ENCODE peak calls at places on chromosomes 13 and 19, in four cellular contexts. O, H, T and A are unnamed samples.

GRCh38 chr13:99041788-99042187 is 63.9 kb upstream of the DOCK9 start:
- DNase-seq in O (no peak), H (no peak), T (peak; percentile 76), A (no peak)

GRCh38 chr13:102729560-102730275 is 34.9 kb upstream of the METTL21C start:
- DNase-seq in O (peak; percentile 78), H (no peak), T (no peak), A (peak; percentile 94)

GRCh38 chr13:69947577-69947976 is 160.0 kb upstream of the ATXN8OS start:
- DNase-seq in O (no peak), H (no peak), T (no peak), A (no peak)

GRCh38 chr13:37942929-37943328 is 73.4 kb upstream of the TRPC4 start:
- DNase-seq in T (no peak), H (no peak), O (no peak), A (no peak)

GRCh38 chr19:12527034-12527836 is 24.0 kb downstream of the ZNF564 start:
- DNase-seq in O (peak; percentile 41), H (no peak), T (no peak), A (peak; percentile 26)

GRCh38 chr19:54154603-54155345 is 4.7 kb downstream of the LENG1 start:
- DNase-seq in T (no peak), H (no peak), O (no peak), A (no peak)

GRCh38 chr13:97246596-97246995 is 24.5 kb downstream of the MBNL2 start:
- DNase-seq in T (no peak), O (no peak), H (no peak), A (peak; percentile 67)

GRCh38 chr13:50387124-50387581 is 371.9 kb downstream of the KCNRG start:
- DNase-seq in O (peak; percentile 42), H (peak; percentile 23), T (no peak), A (no peak)

GRCh38 chr19:10543059-10543419 is 665 bp upstream of the ATG4D start:
- DNase-seq in H (no peak), T (no peak), O (no peak), A (no peak)

GRCh38 chr19:4597975-4598671 is 38.6 kb upstream of the SEMA6B start:
- DNase-seq in H (peak; percentile 97), O (no peak), T (no peak), A (no peak)

GRCh38 chr19:48393559-48394330 is at the start of gene GRIN2D:
- DNase-seq in H (peak; percentile 47), O (peak; percentile 33), T (no peak), A (peak; percentile 26)

GRCh38 chr19:49497047-49497789 is 984 bp downstream of the RPS11 start:
- DNase-seq in H (peak; percentile 56), O (peak; percentile 47), T (no peak), A (peak; percentile 49)

GRCh38 chr19:17026041-17026658 is 460 bp downstream of the CPAMD8 start:
- DNase-seq in O (no peak), H (no peak), T (no peak), A (no peak)
- TF ChIP-seq FOS in O (no peak), H (no peak), T (no peak), A (no peak)

GRCh38 chr19:5787554-5788182 is 3.1 kb upstream of the PRR22 start:
- DNase-seq in O (no peak), H (no peak), T (no peak), A (no peak)
- TF ChIP-seq FOS in O (no peak), H (no peak), T (no peak), A (no peak)

GRCh38 chr19:39430675-39431593 is 4.8 kb downstream of the RPS16 start:
- DNase-seq in H (peak; percentile 48), O (peak; percentile 100), T (no peak), A (peak; percentile 99)
- TF ChIP-seq FOS in H (peak; percentile 3), O (peak; percentile 88), T (no peak), A (peak; percentile 94)

GRCh38 chr13:20424559-20424852 is 101.2 kb downstream of the CRYL1 start:
- DNase-seq in T (no peak), H (no peak), O (no peak), A (no peak)

GRCh38 chr13:20422362-20422761 is 103.3 kb downstream of the CRYL1 start:
- DNase-seq in O (no peak), T (no peak), H (no peak), A (no peak)

GRCh38 chr13:20426766-20427448 is 98.8 kb downstream of the CRYL1 start:
- DNase-seq in T (no peak), O (peak; percentile 32), H (no peak), A (no peak)

GRCh38 chr13:20425819-20426219 is 99.8 kb downstream of the CRYL1 start:
- DNase-seq in O (no peak), T (no peak), H (no peak), A (no peak)

DNA sequence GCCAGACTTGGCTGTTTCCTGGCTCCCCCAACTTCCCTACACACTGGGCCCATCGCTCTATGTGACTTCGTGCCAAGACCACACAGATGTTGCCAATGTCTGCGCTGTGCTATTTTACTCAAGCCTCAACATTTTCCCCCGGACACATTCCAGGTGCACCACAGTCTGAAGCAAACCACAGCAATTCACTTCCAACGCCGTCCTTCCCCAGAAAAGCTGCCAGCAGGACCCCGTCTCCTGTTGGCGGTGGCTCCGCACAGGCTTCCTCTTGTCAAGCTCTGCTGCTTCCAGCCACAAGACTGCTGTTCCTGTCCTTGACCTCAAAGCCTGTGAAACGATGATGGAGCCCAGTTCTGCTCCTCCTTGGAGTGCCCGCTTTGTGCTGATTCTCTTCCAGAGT is 100.7 kb downstream of the CRYL1 start:
- DNase-seq in T (no peak), H (no peak), O (no peak), A (no peak)
- TF ChIP-seq FOS in T (no peak), H (no peak), O (no peak), A (no peak)

GRCh38 chr19:3336351-3336679 is 30.1 kb upstream of the NFIC start:
- DNase-seq in O (no peak), T (no peak), H (no peak), A (no peak)

GRCh38 chr19:3335431-3336350 is 30.7 kb upstream of the NFIC start:
- DNase-seq in H (no peak), T (no peak), O (peak; percentile 57), A (no peak)

GRCh38 chr19:3340340-3340739 is 26.0 kb upstream of the NFIC start:
- DNase-seq in O (no peak), H (no peak), T (no peak), A (no peak)

GRCh38 chr19:3336680-3337523 is 29.5 kb upstream of the NFIC start:
- DNase-seq in T (no peak), H (no peak), O (peak; percentile 48), A (peak; percentile 33)

DNA sequence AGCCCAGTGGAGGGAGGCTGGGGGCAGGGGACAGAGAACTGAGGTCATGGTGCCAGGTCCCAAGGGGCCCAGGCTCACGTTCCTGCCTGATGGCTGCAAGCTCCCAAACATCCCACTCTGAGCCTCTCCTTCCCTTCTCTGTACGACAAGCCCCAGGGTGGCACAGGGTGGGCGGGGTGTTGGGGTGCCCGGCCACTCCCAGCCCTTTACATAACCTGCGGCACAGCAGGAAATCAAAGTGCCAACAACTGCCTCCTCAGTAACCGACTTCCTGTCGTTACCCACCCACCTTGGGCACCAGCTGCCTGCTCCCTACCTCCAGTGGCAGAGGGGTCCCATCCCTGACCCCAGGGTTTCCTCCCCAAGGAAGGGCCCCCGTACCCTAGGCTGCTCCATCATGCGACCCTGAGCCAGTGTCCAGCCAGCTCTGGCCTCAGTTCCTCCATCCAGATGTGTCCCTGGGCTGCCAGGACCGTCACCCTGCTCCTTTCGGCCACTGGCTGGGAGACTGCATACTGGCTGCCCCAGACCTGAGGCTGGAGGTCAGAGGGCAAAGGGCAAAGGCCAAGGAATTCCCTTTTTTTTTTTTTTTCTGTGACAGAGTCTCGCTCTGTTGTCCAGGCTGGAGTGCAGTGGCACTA is 27.7 kb upstream of the NFIC start:
- DNase-seq in T (no peak), O (no peak), H (peak; percentile 33), A (no peak)
- TF ChIP-seq FOS in T (no peak), O (no peak), H (no peak), A (no peak)